ENCODE peak calls at places on chromosomes 6 and 20, in four cellular contexts. V is kidney epithelial cell, D is left lung, G is fibroblast of pulmonary artery. Z is an unnamed sample.

GRCh38 chr20:62615750-62616251 is 26.5 kb upstream of the SLCO4A1 start:
- DNase-seq in V (no peak), D (peak; percentile 45), G (no peak), Z (no peak)

GRCh38 chr6:106134906-106135634 is 48.9 kb downstream of the PRDM1 start:
- DNase-seq in V (no peak), D (no peak), G (peak; percentile 17), Z (no peak)

GRCh38 chr6:107062691-107063090 is 34.7 kb downstream of the MTRES1 start:
- DNase-seq in V (no peak), D (no peak), G (no peak), Z (no peak)

GRCh38 chr20:53869466-53870258 is 200.7 kb downstream of the BCAS1 start:
- DNase-seq in V (peak; percentile 63), D (no peak), G (peak; percentile 86), Z (peak; percentile 30)

GRCh38 chr20:31685853-31686641 is 36.6 kb downstream of the BCL2L1 start:
- DNase-seq in V (no peak), D (no peak), G (no peak), Z (no peak)

GRCh38 chr20:5996765-5997164 is 46.3 kb downstream of the MCM8 start:
- DNase-seq in V (no peak), D (no peak), G (no peak), Z (no peak)

GRCh38 chr20:63703976-63704748 is 3.6 kb downstream of the ARFRP1 start:
- DNase-seq in V (no peak), D (peak; percentile 42), G (no peak), Z (no peak)

GRCh38 chr6:164731539-164731938 is 577.9 kb downstream of the C6orf118 start:
- DNase-seq in V (no peak), D (no peak), G (no peak), Z (no peak)

GRCh38 chr6:67818322-67818721 is 816.8 kb upstream of the ADGRB3 start:
- DNase-seq in V (no peak), D (no peak), G (no peak), Z (no peak)

GRCh38 chr6:10837009-10837691 is 1.2 kb downstream of the MAK start:
- DNase-seq in V (no peak), D (peak; percentile 84), G (peak; percentile 4), Z (peak; percentile 30)

GRCh38 chr6:1436334-1437306 is 47.2 kb downstream of the FOXF2 start:
- DNase-seq in V (no peak), D (no peak), G (peak; percentile 76), Z (peak; percentile 54)

GRCh38 chr6:79152269-79152737 is 74.2 kb upstream of the PHIP start:
- DNase-seq in V (no peak), D (no peak), G (no peak), Z (no peak)

GRCh38 chr6:53244958-53245357 is 96.3 kb upstream of the GCM1 start:
- DNase-seq in V (no peak), D (peak; percentile 73), G (no peak), Z (no peak)

GRCh38 chr20:10675456-10675848 is 1.7 kb upstream of the JAG1 start:
- DNase-seq in V (no peak), D (no peak), G (no peak), Z (no peak)

GRCh38 chr6:155278319-155279049 is 14.7 kb downstream of the CLDN20 start:
- DNase-seq in V (no peak), D (no peak), G (no peak), Z (no peak)

GRCh38 chr6:117677553-117678131 is 2.4 kb downstream of the NUS1 start:
- DNase-seq in V (no peak), D (no peak), G (peak; percentile 75), Z (no peak)

DNA sequence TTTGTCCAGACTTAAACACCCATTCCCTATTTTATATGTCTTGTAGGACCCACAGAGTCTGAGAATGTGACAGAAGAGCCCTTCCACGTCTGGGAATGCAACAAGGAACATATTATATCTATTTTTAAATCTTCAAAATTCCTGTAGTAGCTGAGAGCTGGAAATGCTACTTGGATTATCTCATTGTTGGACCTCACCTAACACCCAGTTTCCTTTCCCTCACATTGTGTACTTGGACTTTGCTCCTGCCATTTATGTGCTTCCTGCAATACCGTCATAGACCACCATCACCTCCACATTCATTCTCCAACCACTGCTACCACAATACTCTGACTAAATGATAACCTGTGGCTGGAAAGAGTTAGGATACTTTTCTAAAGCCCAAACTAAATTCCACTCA is 335.4 kb downstream of the COL12A1 start:
- DNase-seq in V (no peak), D (no peak), G (no peak), Z (no peak)
- TF ChIP-seq CTCF in V (no peak), D (no peak), G (no peak), Z (no peak)

DNA sequence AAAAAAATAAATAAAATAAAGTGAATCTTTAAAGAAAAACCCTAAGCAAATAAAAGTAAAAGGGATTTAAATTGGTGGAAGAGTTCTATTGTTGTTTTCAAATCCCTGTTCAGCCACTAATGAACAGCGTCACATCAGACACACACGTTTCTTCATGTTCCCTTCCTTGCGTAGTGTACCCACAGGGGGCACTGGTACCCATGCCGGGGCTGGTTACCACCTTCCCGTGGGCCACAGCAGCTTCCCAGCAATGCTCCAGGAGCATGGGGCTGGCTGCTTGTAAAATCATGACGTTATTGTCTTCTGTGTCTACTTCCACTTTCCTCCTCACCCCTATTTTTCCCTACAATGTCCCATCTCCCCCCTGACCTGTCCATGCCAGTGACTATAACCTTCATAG is 988.7 kb downstream of the KIF16B start:
- DNase-seq in V (no peak), D (no peak), G (no peak), Z (no peak)
- TF ChIP-seq CTCF in V (no peak), D (no peak), G (no peak), Z (no peak)

GRCh38 chr6:12637960-12638641 is 78.5 kb upstream of the PHACTR1 start:
- DNase-seq in V (peak; percentile 35), D (peak; percentile 80), G (peak; percentile 60), Z (peak; percentile 35)

GRCh38 chr6:12640438-12640837 is 76.1 kb upstream of the PHACTR1 start:
- DNase-seq in V (no peak), D (no peak), G (no peak), Z (no peak)

GRCh38 chr6:12635813-12636212 is 80.8 kb upstream of the PHACTR1 start:
- DNase-seq in V (no peak), D (no peak), G (peak; percentile 26), Z (no peak)

GRCh38 chr6:12635375-12635774 is 81.2 kb upstream of the PHACTR1 start:
- DNase-seq in V (no peak), D (no peak), G (no peak), Z (no peak)

GRCh38 chr6:12636336-12636735 is 80.2 kb upstream of the PHACTR1 start:
- DNase-seq in V (no peak), D (no peak), G (peak; percentile 7), Z (no peak)
- TF ChIP-seq CTCF in V (peak; percentile 7), D (no peak), G (peak; percentile 32), Z (peak; percentile 46)

GRCh38 chr20:57693002-57693582 is 16.7 kb downstream of the PMEPA1 start:
- DNase-seq in V (peak; percentile 84), D (no peak), G (no peak), Z (peak; percentile 29)
- TF ChIP-seq CTCF in V (peak; percentile 60), D (peak; percentile 19), G (no peak), Z (peak; percentile 38)

GRCh38 chr20:15239542-15240206 is 902.3 kb upstream of the FLRT3 start:
- DNase-seq in V (no peak), D (no peak), G (no peak), Z (no peak)

GRCh38 chr20:15235799-15236198 is 898.4 kb upstream of the FLRT3 start:
- DNase-seq in V (no peak), D (no peak), G (no peak), Z (no peak)

GRCh38 chr20:15240801-15241200 is 903.4 kb upstream of the FLRT3 start:
- DNase-seq in V (no peak), D (no peak), G (peak; percentile 7), Z (no peak)

GRCh38 chr20:15232243-15232642 is 894.8 kb upstream of the FLRT3 start:
- DNase-seq in V (no peak), D (no peak), G (no peak), Z (no peak)

DNA sequence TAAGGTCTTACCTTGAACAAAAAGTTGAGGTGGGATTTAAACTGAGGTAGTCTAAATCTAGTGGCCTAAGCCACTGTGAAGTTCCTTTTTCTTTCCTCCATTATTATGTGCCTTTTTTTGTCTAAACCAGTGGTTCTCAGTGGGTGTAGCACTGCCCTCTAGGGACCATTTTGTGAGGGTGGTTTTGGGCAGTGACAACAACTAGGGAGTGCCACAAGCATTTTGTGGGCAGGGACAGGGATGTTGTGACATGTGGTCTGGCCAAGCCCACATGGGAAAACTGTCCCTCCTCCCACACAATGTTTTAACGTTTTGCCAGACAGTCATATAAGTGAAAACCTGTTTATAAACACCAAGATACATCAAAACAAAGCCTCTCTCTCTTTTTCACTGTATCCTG is 899.4 kb upstream of the FLRT3 start:
- DNase-seq in V (no peak), D (no peak), G (peak; percentile 74), Z (no peak)
- TF ChIP-seq CTCF in V (peak; percentile 62), D (peak; percentile 21), G (peak; percentile 82), Z (peak; percentile 56)

GRCh38 chr20:44785768-44786167 is 24.6 kb downstream of the RIMS4 start:
- DNase-seq in V (no peak), D (no peak), G (peak; percentile 7), Z (no peak)
- TF ChIP-seq CTCF in V (no peak), D (no peak), G (no peak), Z (no peak)

GRCh38 chr20:653590-654426 is 808 bp upstream of the SRXN1 start:
- DNase-seq in V (no peak), D (no peak), G (no peak), Z (no peak)
- TF ChIP-seq CTCF in V (no peak), D (no peak), G (no peak), Z (no peak)

GRCh38 chr20:58875541-58876134 is 23.1 kb downstream of the GNAS start:
- DNase-seq in V (no peak), D (no peak), G (no peak), Z (no peak)
- TF ChIP-seq CTCF in V (no peak), D (no peak), G (no peak), Z (no peak)

GRCh38 chr6:159633196-159633595 is 59.8 kb downstream of the SOD2 start:
- DNase-seq in V (no peak), D (no peak), G (peak; percentile 18), Z (no peak)
- TF ChIP-seq CTCF in V (peak; percentile 43), D (no peak), G (peak; percentile 51), Z (peak; percentile 50)

GRCh38 chr20:39398656-39399055 is 436.5 kb downstream of the DHX35 start:
- DNase-seq in V (no peak), D (no peak), G (no peak), Z (no peak)
- TF ChIP-seq CTCF in V (no peak), D (no peak), G (no peak), Z (no peak)